ENCODE peak calls at places on chromosomes 12 and 14, in four cellular contexts. B is BE2C, Q is lower leg skin, Y is tibial artery. X is an unnamed sample.

GRCh38 chr14:95431199-95432145 is 85.0 kb downstream of the SYNE3 start:
- DNase-seq in B (no peak), Q (no peak), Y (no peak), X (no peak)

GRCh38 chr14:94158239-94158888 is 15.8 kb upstream of the PPP4R4 start:
- DNase-seq in B (no peak), Q (no peak), Y (no peak), X (no peak)

GRCh38 chr12:131695968-131696367 is 14.9 kb upstream of the SFSWAP start:
- DNase-seq in B (no peak), Y (no peak), Q (no peak), X (no peak)

GRCh38 chr12:53344824-53345485 is 8.8 kb upstream of the SP7 start:
- DNase-seq in B (peak; percentile 88), Y (peak; percentile 74), Q (peak; percentile 95), X (peak; percentile 76)

GRCh38 chr12:51852404-51853137 is 4.1 kb upstream of the FIGNL2 start:
- DNase-seq in Y (no peak), B (no peak), Q (no peak), X (no peak)

GRCh38 chr12:67482751-67483661 is 165.5 kb upstream of the DYRK2 start:
- DNase-seq in B (no peak), Q (no peak), Y (peak; percentile 75), X (no peak)

GRCh38 chr12:113187588-113187987 is 2.1 kb downstream of the RITA1 start:
- DNase-seq in Q (no peak), B (no peak), Y (no peak), X (no peak)

GRCh38 chr12:121476477-121476876 is 76.6 kb downstream of the RNF34 start:
- DNase-seq in Q (no peak), B (no peak), Y (no peak), X (no peak)

GRCh38 chr14:27181304-27181703 is 583.5 kb upstream of the NOVA1 start:
- DNase-seq in Q (no peak), B (peak; percentile 8), Y (no peak), X (no peak)

GRCh38 chr12:26293612-26294011 is 98.2 kb downstream of the SSPN start:
- DNase-seq in Q (no peak), B (no peak), Y (no peak), X (no peak)

GRCh38 chr12:104964167-104964566 is 6.1 kb upstream of the SLC41A2 start:
- DNase-seq in Y (no peak), Q (no peak), B (no peak), X (no peak)

GRCh38 chr12:123242083-123242904 is 9.1 kb downstream of the MTRFR start:
- DNase-seq in B (no peak), Q (peak; percentile 72), Y (no peak), X (no peak)

GRCh38 chr14:33369041-33369440 is 430.4 kb downstream of the NPAS3 start:
- DNase-seq in Q (no peak), Y (no peak), B (no peak), X (no peak)

GRCh38 chr12:128969480-128970055 is 116.3 kb downstream of the GLT1D1 start:
- DNase-seq in Q (no peak), Y (no peak), B (no peak), X (peak; percentile 77)

GRCh38 chr12:75853621-75854020 is 178.0 kb downstream of the PHLDA1 start:
- DNase-seq in Y (no peak), Q (no peak), B (peak; percentile 72), X (no peak)

GRCh38 chr12:117743746-117744145 is 225.0 kb downstream of the KSR2 start:
- DNase-seq in Y (no peak), Q (no peak), B (no peak), X (no peak)

GRCh38 chr14:51616724-51617409 is 34.8 kb upstream of the FRMD6 start:
- DNase-seq in B (no peak), Y (no peak), Q (no peak), X (no peak)

GRCh38 chr14:22556990-22557623 is 31.9 kb downstream of the DAD1 start:
- DNase-seq in B (peak; percentile 89), Y (peak; percentile 68), Q (peak; percentile 96), X (peak; percentile 90)

GRCh38 chr12:109927622-109928021 is 27.5 kb downstream of the TCHP start:
- DNase-seq in Q (no peak), Y (no peak), B (peak; percentile 60), X (no peak)

GRCh38 chr14:23174266-23174665 is 9.2 kb downstream of the SLC7A8 start:
- DNase-seq in Q (no peak), Y (no peak), B (no peak), X (no peak)

GRCh38 chr12:111201495-111202236 is 167.2 kb downstream of the PHETA1 start:
- DNase-seq in Y (no peak), Q (no peak), B (no peak), X (no peak)

GRCh38 chr12:95117178-95117599 is 43.8 kb upstream of the NR2C1 start:
- DNase-seq in B (peak; percentile 72), Y (peak; percentile 67), Q (no peak), X (no peak)

GRCh38 chr12:90679674-90680073 is 275.3 kb downstream of the CCER1 start:
- DNase-seq in B (no peak), Y (no peak), Q (no peak), X (no peak)

GRCh38 chr12:27973487-27973890 is 956 bp upstream of the PTHLH start:
- DNase-seq in Y (no peak), B (no peak), Q (no peak), X (no peak)

GRCh38 chr12:112192475-112192874 is 67.1 kb downstream of the TRAFD1 start:
- DNase-seq in B (no peak), Q (no peak), Y (no peak), X (no peak)

GRCh38 chr14:36243183-36243582 is 66.7 kb upstream of the PTCSC3 start:
- DNase-seq in Y (no peak), Q (no peak), B (no peak), X (no peak)

GRCh38 chr14:85387181-85387580 is 142.8 kb upstream of the FLRT2 start:
- DNase-seq in Q (no peak), Y (no peak), B (no peak), X (no peak)

GRCh38 chr12:61524851-61525250 is 735.4 kb upstream of the USP15 start:
- DNase-seq in Q (no peak), Y (no peak), B (no peak), X (no peak)

GRCh38 chr12:72282721-72283120 is 10.6 kb downstream of the TRHDE start:
- DNase-seq in Y (no peak), B (no peak), Q (no peak), X (no peak)

GRCh38 chr12:46983959-46984833 is 95.2 kb upstream of the PCED1B start:
- DNase-seq in B (peak; percentile 18), Q (no peak), Y (no peak), X (no peak)

GRCh38 chr12:113938471-113938870 is 27.7 kb downstream of the RBM19 start:
- DNase-seq in Y (no peak), B (no peak), Q (no peak), X (no peak)

GRCh38 chr14:50821471-50822464 is 9.2 kb downstream of the NIN start:
- DNase-seq in B (no peak), Y (no peak), Q (peak; percentile 87), X (no peak)

GRCh38 chr12:31324116-31324844 is 1.7 kb downstream of the SINHCAF start:
- DNase-seq in Q (peak; percentile 93), B (peak; percentile 84), Y (peak; percentile 39), X (peak; percentile 84)

GRCh38 chr14:99081880-99082279 is 190.1 kb downstream of the BCL11B start:
- DNase-seq in B (no peak), Q (no peak), Y (no peak), X (peak; percentile 13)

GRCh38 chr12:107560906-107561285 is 124.7 kb upstream of the PWP1 start:
- DNase-seq in B (no peak), Q (peak; percentile 58), Y (no peak), X (no peak)

GRCh38 chr12:84361651-84362551 is 550.7 kb downstream of the SLC6A15 start:
- DNase-seq in B (no peak), Q (no peak), Y (no peak), X (no peak)

GRCh38 chr12:48981757-48982157 is 3.6 kb downstream of the WNT1 start:
- DNase-seq in Y (no peak), Q (no peak), B (no peak), X (no peak)

GRCh38 chr14:38078393-38078792 is 129.3 kb upstream of the SSTR1 start:
- DNase-seq in Q (no peak), B (no peak), Y (peak; percentile 21), X (no peak)

GRCh38 chr12:46389130-46389616 is 16.6 kb upstream of the SLC38A2 start:
- DNase-seq in Q (no peak), Y (peak; percentile 72), B (no peak), X (no peak)

GRCh38 chr14:102238131-102238530 is 66.8 kb downstream of the MOK start:
- DNase-seq in B (no peak), Q (no peak), Y (no peak), X (no peak)
- TF ChIP-seq CTCF in B (no peak), Q (no peak), Y (no peak), X (no peak)

GRCh38 chr14:105398726-105399440 is 545 bp downstream of the TEX22 start:
- DNase-seq in Y (no peak), Q (no peak), B (peak; percentile 80), X (no peak)
- TF ChIP-seq CTCF in Y (no peak), Q (no peak), B (no peak), X (no peak)

GRCh38 chr14:90281766-90282165 is 25.4 kb downstream of the PSMC1 start:
- DNase-seq in Q (no peak), Y (no peak), B (no peak), X (no peak)
- TF ChIP-seq CTCF in Q (no peak), Y (no peak), B (no peak), X (no peak)

DNA sequence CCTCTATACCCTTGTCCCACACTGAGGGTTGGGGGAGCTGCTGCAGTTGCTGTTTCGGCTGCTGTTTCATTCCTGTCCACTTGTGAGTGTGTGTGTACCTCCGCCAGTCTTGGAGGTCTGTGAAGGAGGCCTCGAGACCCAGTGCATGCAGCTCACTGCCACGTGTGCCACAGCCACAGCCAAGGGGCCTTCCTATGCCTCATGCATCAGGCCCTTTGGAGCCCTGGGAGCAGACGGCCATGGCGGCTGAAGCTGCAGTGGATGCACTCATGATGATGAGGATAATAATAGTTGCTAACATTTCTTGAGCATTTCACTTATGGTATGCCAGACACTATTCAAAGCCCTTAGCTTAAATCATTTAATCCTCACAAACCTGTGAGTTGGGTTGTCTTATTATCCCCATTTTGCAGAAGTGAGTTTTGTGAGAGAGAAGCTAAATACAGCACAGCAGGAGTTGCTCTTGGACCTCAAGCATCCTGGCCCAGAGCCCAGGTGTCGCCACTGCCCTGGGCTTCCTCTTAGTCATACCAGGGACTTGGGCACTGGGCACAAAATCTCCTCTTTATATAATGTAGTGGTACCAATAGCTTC is 156.6 kb downstream of the PRKCH start:
- DNase-seq in Q (peak; percentile 93), B (no peak), Y (peak; percentile 87), X (no peak)
- TF ChIP-seq CTCF in Q (no peak), B (no peak), Y (no peak), X (no peak)

GRCh38 chr12:50167026-50167742 is at the start of gene CERS5:
- DNase-seq in Y (peak; percentile 99), B (peak; percentile 100), Q (peak; percentile 100), X (peak; percentile 99)
- TF ChIP-seq CTCF in Y (peak; percentile 45), B (no peak), Q (no peak), X (peak; percentile 59)

X was measured in type B pancreatic cell.